ENCODE peak calls at places on chromosomes 12 and 14, in eight cellular contexts. One of them, this sample, is unnamed.

GRCh38 chr14:65255583-65256443 is 153.5 kb upstream of the MAX start:
- DNase-seq in HCT116: peak
- DNase-seq in K562: no peak
- DNase-seq in Panc1: no peak
- DNase-seq in GM12878: no peak
- DNase-seq in SK-N-SH: peak
- DNase-seq in HepG2: peak
- DNase-seq in GM23338: peak
- DNase-seq in this sample: no peak

GRCh38 chr12:50685641-50686040 is 78.3 kb upstream of the ATF1 start:
- DNase-seq in SK-N-SH: no peak
- DNase-seq in GM23338: no peak
- DNase-seq in HepG2: no peak
- DNase-seq in GM12878: no peak
- DNase-seq in K562: no peak
- DNase-seq in Panc1: no peak
- DNase-seq in HCT116: no peak
- DNase-seq in this sample: no peak

GRCh38 chr12:83759906-83760305 is 1073.2 kb downstream of the TMTC2 start:
- DNase-seq in SK-N-SH: no peak
- DNase-seq in HepG2: no peak
- DNase-seq in HCT116: no peak
- DNase-seq in K562: no peak
- DNase-seq in GM12878: no peak
- DNase-seq in Panc1: no peak
- DNase-seq in GM23338: no peak
- DNase-seq in this sample: no peak

GRCh38 chr12:96219700-96220206 is 25.6 kb downstream of the ELK3 start:
- DNase-seq in K562: no peak
- DNase-seq in GM23338: no peak
- DNase-seq in HepG2: peak
- DNase-seq in HCT116: peak
- DNase-seq in SK-N-SH: peak
- DNase-seq in Panc1: no peak
- DNase-seq in GM12878: no peak
- DNase-seq in this sample: no peak

GRCh38 chr14:20866963-20867362 is 24.2 kb upstream of the RNASE3 start:
- DNase-seq in HCT116: peak
- DNase-seq in K562: no peak
- DNase-seq in SK-N-SH: no peak
- DNase-seq in Panc1: no peak
- DNase-seq in GM12878: no peak
- DNase-seq in HepG2: no peak
- DNase-seq in GM23338: peak
- DNase-seq in this sample: no peak

GRCh38 chr14:106455026-106455425 is 928.6 kb downstream of the TMEM121 start:
- DNase-seq in HCT116: no peak
- DNase-seq in K562: peak
- DNase-seq in GM23338: no peak
- DNase-seq in GM12878: no peak
- DNase-seq in HepG2: no peak
- DNase-seq in SK-N-SH: no peak
- DNase-seq in Panc1: no peak
- DNase-seq in this sample: no peak

GRCh38 chr12:58521152-58521551 is 399.2 kb downstream of the LRIG3 start:
- DNase-seq in Panc1: no peak
- DNase-seq in GM23338: no peak
- DNase-seq in GM12878: no peak
- DNase-seq in K562: no peak
- DNase-seq in HCT116: no peak
- DNase-seq in SK-N-SH: no peak
- DNase-seq in HepG2: no peak
- DNase-seq in this sample: no peak

GRCh38 chr12:6752181-6752930 is 585 bp downstream of the MLF2 start:
- DNase-seq in K562: no peak
- DNase-seq in HCT116: no peak
- DNase-seq in GM23338: peak
- DNase-seq in Panc1: no peak
- DNase-seq in HepG2: peak
- DNase-seq in GM12878: no peak
- DNase-seq in SK-N-SH: peak
- DNase-seq in this sample: no peak

GRCh38 chr14:56216631-56217379 is 98.6 kb downstream of the PELI2 start:
- DNase-seq in SK-N-SH: no peak
- DNase-seq in Panc1: no peak
- DNase-seq in K562: peak
- DNase-seq in GM12878: no peak
- DNase-seq in HepG2: no peak
- DNase-seq in HCT116: no peak
- DNase-seq in GM23338: no peak
- DNase-seq in this sample: peak

DNA sequence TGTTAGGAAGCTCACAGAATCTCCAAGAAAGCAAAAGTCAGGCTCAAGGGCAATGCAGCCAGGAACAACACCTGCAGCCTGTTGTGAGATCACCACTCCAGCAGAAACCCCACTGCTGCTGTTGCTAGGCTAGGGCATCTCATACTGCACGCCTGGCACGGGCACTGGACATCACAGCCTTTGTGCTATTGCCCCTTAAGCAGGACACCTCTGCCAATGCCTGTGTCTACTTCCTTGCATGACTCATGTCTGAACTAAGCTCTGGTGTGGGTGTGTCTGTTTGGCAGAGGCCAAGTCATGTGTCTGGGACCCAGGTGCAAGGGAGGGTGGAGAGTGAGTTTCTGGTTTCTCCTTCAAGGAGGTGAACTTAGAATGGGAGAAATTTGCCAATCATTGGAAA is 10.0 kb upstream of the DDX47 start:
- DNase-seq in Panc1: no peak
- DNase-seq in HepG2: peak
- DNase-seq in GM23338: peak
- DNase-seq in GM12878: no peak
- DNase-seq in K562: peak
- DNase-seq in HCT116: peak
- DNase-seq in SK-N-SH: peak
- DNase-seq in this sample: peak
- TF ChIP-seq POLR2AphosphoS5 in Panc1: no peak
- TF ChIP-seq POLR2AphosphoS5 in HepG2: no peak
- TF ChIP-seq POLR2AphosphoS5 in GM23338: no peak
- TF ChIP-seq POLR2AphosphoS5 in GM12878: no peak
- TF ChIP-seq POLR2AphosphoS5 in K562: no peak
- TF ChIP-seq POLR2AphosphoS5 in HCT116: peak
- TF ChIP-seq POLR2AphosphoS5 in SK-N-SH: peak
- TF ChIP-seq POLR2AphosphoS5 in this sample: no peak

GRCh38 chr14:68349900-68350323 is 443.0 kb downstream of the ZFP36L1 start:
- DNase-seq in HepG2: peak
- DNase-seq in GM23338: no peak
- DNase-seq in HCT116: no peak
- DNase-seq in Panc1: no peak
- DNase-seq in K562: no peak
- DNase-seq in GM12878: no peak
- DNase-seq in SK-N-SH: no peak
- DNase-seq in this sample: no peak
- TF ChIP-seq REST in HepG2: peak
- TF ChIP-seq REST in GM23338: no peak
- TF ChIP-seq REST in HCT116: no peak
- TF ChIP-seq REST in Panc1: no peak
- TF ChIP-seq REST in K562: no peak
- TF ChIP-seq REST in GM12878: no peak
- TF ChIP-seq REST in SK-N-SH: no peak
- TF ChIP-seq REST in this sample: no peak

GRCh38 chr12:26711072-26711471 is 121.9 kb downstream of the ITPR2 start:
- DNase-seq in GM23338: no peak
- DNase-seq in HCT116: no peak
- DNase-seq in GM12878: no peak
- DNase-seq in K562: no peak
- DNase-seq in Panc1: no peak
- DNase-seq in SK-N-SH: no peak
- DNase-seq in HepG2: no peak
- DNase-seq in this sample: no peak
- TF ChIP-seq POLR2AphosphoS5 in GM23338: no peak
- TF ChIP-seq POLR2AphosphoS5 in HCT116: no peak
- TF ChIP-seq POLR2AphosphoS5 in GM12878: no peak
- TF ChIP-seq POLR2AphosphoS5 in K562: no peak
- TF ChIP-seq POLR2AphosphoS5 in Panc1: no peak
- TF ChIP-seq POLR2AphosphoS5 in SK-N-SH: no peak
- TF ChIP-seq POLR2AphosphoS5 in HepG2: no peak
- TF ChIP-seq POLR2AphosphoS5 in this sample: no peak

GRCh38 chr12:92191061-92191460 is 45.4 kb upstream of the BTG1 start:
- DNase-seq in HCT116: no peak
- DNase-seq in Panc1: no peak
- DNase-seq in GM23338: no peak
- DNase-seq in K562: no peak
- DNase-seq in HepG2: no peak
- DNase-seq in SK-N-SH: no peak
- DNase-seq in GM12878: no peak
- DNase-seq in this sample: no peak

GRCh38 chr12:92193063-92193462 is 47.4 kb upstream of the BTG1 start:
- DNase-seq in GM23338: no peak
- DNase-seq in HepG2: no peak
- DNase-seq in HCT116: no peak
- DNase-seq in GM12878: no peak
- DNase-seq in Panc1: no peak
- DNase-seq in K562: no peak
- DNase-seq in SK-N-SH: no peak
- DNase-seq in this sample: no peak

GRCh38 chr12:92193846-92194245 is 48.2 kb upstream of the BTG1 start:
- DNase-seq in Panc1: no peak
- DNase-seq in SK-N-SH: no peak
- DNase-seq in HepG2: no peak
- DNase-seq in HCT116: no peak
- DNase-seq in GM23338: no peak
- DNase-seq in GM12878: no peak
- DNase-seq in K562: no peak
- DNase-seq in this sample: no peak

GRCh38 chr12:92194566-92194965 is 48.9 kb upstream of the BTG1 start:
- DNase-seq in HepG2: no peak
- DNase-seq in K562: no peak
- DNase-seq in Panc1: no peak
- DNase-seq in GM23338: peak
- DNase-seq in SK-N-SH: no peak
- DNase-seq in HCT116: no peak
- DNase-seq in GM12878: no peak
- DNase-seq in this sample: no peak

DNA sequence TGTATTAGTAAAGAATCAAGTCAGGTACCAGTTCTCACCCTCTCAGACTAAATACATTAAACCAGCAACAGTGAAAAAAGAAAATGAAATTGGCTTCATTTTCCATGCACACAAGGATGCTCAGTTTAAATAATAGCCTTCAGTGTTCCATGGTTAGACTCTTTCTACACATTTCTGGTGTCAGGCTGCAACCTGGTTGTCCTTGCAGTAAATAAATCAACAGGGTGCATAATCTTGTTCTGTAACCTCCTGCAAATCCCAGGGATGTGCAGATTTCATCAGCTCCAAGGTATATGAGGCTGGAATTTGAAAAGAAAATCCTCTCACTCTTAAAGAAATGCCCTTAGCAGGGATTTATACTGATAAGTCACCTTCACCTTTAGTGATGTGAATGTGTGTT is 46.7 kb upstream of the BTG1 start:
- DNase-seq in K562: no peak
- DNase-seq in HCT116: no peak
- DNase-seq in GM12878: no peak
- DNase-seq in HepG2: no peak
- DNase-seq in SK-N-SH: no peak
- DNase-seq in Panc1: no peak
- DNase-seq in GM23338: no peak
- DNase-seq in this sample: no peak
- TF ChIP-seq REST in K562: no peak
- TF ChIP-seq REST in HCT116: no peak
- TF ChIP-seq REST in GM12878: no peak
- TF ChIP-seq REST in HepG2: no peak
- TF ChIP-seq REST in SK-N-SH: no peak
- TF ChIP-seq REST in Panc1: no peak
- TF ChIP-seq REST in GM23338: no peak
- TF ChIP-seq REST in this sample: no peak